ENCODE peak calls at places on chromosomes 3 and 15, in seven cellular contexts. G is HCT116, F is mesenchymal stem cell, X is heart right ventricle, C is PC-3, S is keratinocyte, D is Peyer's patch. Z is an unnamed sample.

GRCh38 chr15:87200149-87200548 is 1056.4 kb downstream of the NTRK3 start:
- DNase-seq in X (no peak), S (no peak), D (no peak), C (no peak), G (no peak), F (no peak), Z (no peak)

GRCh38 chr15:100150906-100151305 is 190.9 kb downstream of the ADAMTS17 start:
- DNase-seq in X (no peak), G (no peak), C (no peak), S (no peak), D (no peak), F (no peak), Z (no peak)

GRCh38 chr3:55163421-55163820 is 235.6 kb upstream of the LRTM1 start:
- DNase-seq in G (no peak), X (no peak), D (no peak), F (no peak), C (no peak), S (no peak), Z (no peak)

GRCh38 chr15:82081904-82082810 is 36.3 kb upstream of the MEX3B start:
- DNase-seq in S (no peak), F (peak), C (peak), X (no peak), D (no peak), G (no peak), Z (no peak)

GRCh38 chr15:85116925-85117646 is 135.4 kb downstream of the PDE8A start:
- DNase-seq in C (no peak), X (no peak), F (no peak), D (no peak), S (no peak), G (no peak), Z (no peak)

GRCh38 chr15:78672285-78673003 is 31.4 kb upstream of the CHRNB4 start:
- DNase-seq in D (no peak), G (no peak), X (no peak), S (no peak), C (no peak), F (no peak), Z (no peak)

GRCh38 chr15:69304176-69304533 is 5.4 kb downstream of the PAQR5 start:
- DNase-seq in S (no peak), D (no peak), X (no peak), F (peak), G (peak), C (peak), Z (no peak)

GRCh38 chr15:73872370-73872769 is 994 bp upstream of the TBC1D21 start:
- DNase-seq in X (no peak), D (no peak), C (peak), G (no peak), S (no peak), F (no peak), Z (no peak)

GRCh38 chr3:188299068-188299467 is 145.1 kb downstream of the LPP start:
- DNase-seq in S (no peak), C (no peak), D (no peak), X (no peak), G (no peak), F (peak), Z (no peak)

GRCh38 chr15:74316116-74316515 is 51.3 kb downstream of the CYP11A1 start:
- DNase-seq in G (no peak), X (no peak), F (no peak), C (no peak), D (no peak), S (no peak), Z (no peak)

GRCh38 chr3:100069472-100069871 is 44.8 kb downstream of the FILIP1L start:
- DNase-seq in D (no peak), G (no peak), X (no peak), S (no peak), F (no peak), C (peak), Z (no peak)

GRCh38 chr3:131315162-131315561 is 66.4 kb upstream of the NUDT16 start:
- DNase-seq in G (no peak), C (no peak), X (no peak), F (no peak), S (no peak), D (no peak), Z (no peak)

GRCh38 chr3:146156801-146157310 is 4.1 kb downstream of the PLOD2 start:
- DNase-seq in F (no peak), G (no peak), X (no peak), D (no peak), S (no peak), C (peak), Z (no peak)

GRCh38 chr3:169165196-169166159 is 498.0 kb downstream of the MECOM start:
- DNase-seq in F (no peak), D (no peak), S (no peak), G (no peak), X (no peak), C (no peak), Z (no peak)

GRCh38 chr3:64489361-64490044 is 198.3 kb downstream of the ADAMTS9 start:
- DNase-seq in C (no peak), S (no peak), X (peak), G (no peak), D (no peak), F (peak), Z (peak)

GRCh38 chr15:90219421-90220141 is 14.2 kb downstream of the CIB1 start:
- DNase-seq in C (no peak), S (no peak), X (no peak), F (peak), G (no peak), D (peak), Z (peak)

GRCh38 chr3:123651449-123652345 is 66.8 kb upstream of the HACD2 start:
- DNase-seq in S (no peak), D (no peak), C (no peak), G (no peak), X (no peak), F (no peak), Z (no peak)

GRCh38 chr15:85550283-85550682 is 169.9 kb downstream of the AKAP13 start:
- DNase-seq in X (no peak), G (no peak), C (no peak), S (no peak), F (no peak), D (no peak), Z (no peak)

GRCh38 chr15:42457445-42458442 is 33.2 kb downstream of the ZNF106 start:
- DNase-seq in F (peak), S (no peak), G (no peak), X (peak), C (no peak), D (no peak), Z (peak)

GRCh38 chr3:139546772-139547171 is 7.2 kb upstream of the RBP1 start:
- DNase-seq in F (no peak), S (no peak), C (no peak), G (no peak), D (no peak), X (no peak), Z (no peak)

GRCh38 chr3:51539291-51539891 is 872 bp downstream of the RAD54L2 start:
- DNase-seq in X (peak), G (no peak), C (peak), F (peak), D (no peak), S (no peak), Z (no peak)

GRCh38 chr15:69861331-69862171 is 236.2 kb downstream of the TLE3 start:
- DNase-seq in S (no peak), D (no peak), F (peak), G (no peak), X (no peak), C (no peak), Z (no peak)

GRCh38 chr3:138063416-138063815 is 52.0 kb downstream of the DZIP1L start:
- DNase-seq in X (no peak), D (no peak), F (no peak), S (no peak), G (no peak), C (no peak), Z (no peak)

GRCh38 chr15:77143191-77143590 is 72.3 kb upstream of the TSPAN3 start:
- DNase-seq in X (no peak), F (no peak), G (no peak), S (no peak), D (no peak), C (no peak), Z (no peak)

GRCh38 chr15:59741274-59741906 is 52.3 kb upstream of the BNIP2 start:
- DNase-seq in X (no peak), G (peak), C (peak), S (no peak), D (no peak), F (peak), Z (no peak)

DNA sequence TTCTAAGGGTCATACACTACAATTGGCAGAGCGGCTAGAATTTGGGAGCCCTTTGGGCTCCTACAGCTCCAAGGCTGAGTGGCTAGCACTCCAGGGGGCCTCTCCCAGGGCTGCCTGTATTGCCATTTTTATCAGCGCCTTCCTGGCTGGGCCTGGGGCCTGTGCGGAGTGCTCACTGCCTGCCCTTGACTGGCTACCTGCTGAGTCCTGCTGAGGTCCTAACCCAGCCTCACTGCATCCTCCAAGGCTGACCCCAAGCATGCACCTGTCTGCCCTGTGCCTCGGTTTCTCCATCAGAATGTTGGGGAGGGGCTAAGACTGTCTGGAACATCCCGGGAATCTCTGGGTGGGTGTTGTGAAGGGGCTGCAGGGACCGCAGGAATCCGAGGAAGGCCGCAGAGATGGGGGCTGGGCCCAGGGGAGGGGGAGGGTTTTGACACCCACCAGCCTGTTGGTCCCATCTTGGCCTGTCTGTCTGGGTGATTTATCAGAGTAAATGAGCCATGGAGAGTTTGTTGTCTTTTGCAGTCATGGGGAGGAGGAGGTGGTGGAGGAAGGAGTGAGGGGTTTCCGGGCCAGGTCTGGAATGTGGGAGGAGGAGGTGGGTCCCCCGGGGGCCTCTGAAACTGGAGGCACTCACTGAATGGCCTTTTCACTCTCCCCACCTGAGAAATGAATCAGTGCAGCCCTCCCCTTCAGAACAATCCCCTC is 11.3 kb downstream of the SEMA3F start:
- DNase-seq in G (no peak), C (peak), S (no peak), F (no peak), D (no peak), X (no peak), Z (no peak)
- H3K27ac ChIP-seq in G (no peak), C (peak), S (peak), F (peak), D (peak), X (peak), Z (peak)

DNA sequence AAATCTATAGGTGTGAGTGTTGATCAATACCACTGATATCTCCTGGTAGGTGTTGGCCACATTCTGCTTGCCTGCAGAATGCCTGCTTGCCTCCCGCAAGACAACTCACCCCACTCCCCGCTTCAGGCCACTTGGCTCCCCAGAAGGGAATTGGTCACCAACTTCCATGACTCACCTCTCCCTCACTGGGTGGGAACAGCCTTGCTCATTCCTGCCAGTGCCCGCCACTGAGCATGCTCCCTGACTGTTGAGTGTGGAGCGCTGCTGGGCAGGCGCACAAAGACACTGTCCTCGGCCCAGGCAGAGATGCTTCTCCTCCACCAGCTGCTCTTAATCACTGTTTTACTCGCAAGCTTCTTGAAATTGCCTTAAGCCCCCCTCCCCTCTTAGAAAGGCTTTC is 57.3 kb upstream of the PPP2R3A start:
- DNase-seq in D (no peak), S (peak), C (peak), F (no peak), G (peak), X (no peak), Z (no peak)
- H3K4me3 ChIP-seq in D (no peak), S (peak), C (peak), F (no peak), G (no peak), X (no peak), Z (no peak)

GRCh38 chr15:31349233-31350141 is 22.9 kb downstream of the KLF13 start:
- DNase-seq in S (no peak), G (no peak), C (no peak), X (no peak), D (no peak), F (no peak), Z (peak)
- H3K27ac ChIP-seq in S (no peak), G (no peak), C (no peak), X (peak), D (peak), F (no peak), Z (peak)

DNA sequence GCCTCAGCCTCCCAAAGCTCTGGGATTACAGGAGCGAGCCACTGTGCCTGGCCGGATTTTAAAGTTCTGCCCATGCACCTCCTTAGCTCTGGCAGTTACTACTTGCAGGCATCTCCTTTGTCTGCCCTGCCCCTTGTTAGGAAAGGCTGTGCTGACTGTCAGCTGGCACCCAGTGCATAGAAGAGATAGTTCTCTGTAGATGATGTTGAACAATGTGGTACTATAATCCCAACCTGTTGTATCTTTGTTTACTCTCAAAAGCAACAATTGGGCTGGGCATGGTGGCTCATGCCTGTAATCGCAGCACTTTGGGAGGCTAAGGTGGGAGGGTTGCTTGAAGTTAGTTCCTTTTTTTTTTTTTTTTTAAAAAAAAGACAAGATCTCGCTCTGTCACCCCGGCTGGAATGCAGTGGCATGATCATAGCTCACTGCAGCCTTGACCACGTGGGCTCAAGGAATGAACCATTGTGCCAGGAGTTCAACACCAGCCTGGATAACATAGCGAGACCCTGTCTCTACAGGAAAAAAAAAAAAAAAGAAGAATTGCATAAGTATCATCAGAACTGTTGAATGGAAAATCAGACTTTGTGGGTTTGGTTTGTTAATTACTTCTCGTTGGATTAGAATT is 30.6 kb downstream of the FLNB start:
- DNase-seq in F (no peak), C (peak), S (no peak), D (no peak), G (no peak), X (no peak), Z (no peak)
- H3K4me3 ChIP-seq in F (no peak), C (no peak), S (no peak), D (no peak), G (no peak), X (no peak), Z (no peak)

GRCh38 chr3:71912839-71913495 is 128.0 kb upstream of the PROK2 start:
- DNase-seq in C (no peak), S (no peak), X (no peak), D (no peak), G (no peak), F (no peak), Z (no peak)

GRCh38 chr3:71905426-71905825 is 120.5 kb upstream of the PROK2 start:
- DNase-seq in S (no peak), D (peak), F (no peak), C (no peak), X (no peak), G (no peak), Z (no peak)

GRCh38 chr3:71908001-71908400 is 123.1 kb upstream of the PROK2 start:
- DNase-seq in S (no peak), D (no peak), G (no peak), C (no peak), X (peak), F (no peak), Z (peak)

DNA sequence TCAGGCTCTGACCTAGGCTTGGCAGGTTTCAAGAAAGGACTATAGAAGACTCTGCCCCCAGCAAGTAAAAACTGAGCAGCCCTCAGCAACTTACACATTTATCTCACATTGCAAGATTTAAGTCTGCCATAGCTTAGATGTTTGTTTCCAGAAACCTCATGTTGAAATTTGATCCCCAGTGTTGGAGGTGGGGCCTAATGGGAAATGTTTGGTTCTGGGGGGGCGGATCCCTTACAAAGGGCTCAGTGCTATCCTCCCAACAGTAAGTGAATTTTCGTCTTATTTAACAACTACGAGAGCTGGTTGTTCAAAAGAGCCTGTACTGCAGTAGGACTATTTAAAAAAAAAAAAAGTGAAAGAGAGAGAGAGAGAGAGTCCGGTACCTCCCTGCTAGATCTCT is 125.2 kb upstream of the PROK2 start:
- DNase-seq in G (no peak), X (no peak), S (no peak), C (no peak), D (no peak), F (no peak), Z (no peak)
- H3K27ac ChIP-seq in G (no peak), X (no peak), S (no peak), C (no peak), D (no peak), F (no peak), Z (no peak)

GRCh38 chr3:44468572-44469520 is 8.6 kb downstream of the ZNF445 start:
- DNase-seq in X (no peak), S (no peak), C (peak), F (peak), G (peak), D (no peak), Z (no peak)
- H3K4me3 ChIP-seq in X (no peak), S (peak), C (peak), F (no peak), G (no peak), D (no peak), Z (no peak)

GRCh38 chr3:141365206-141365605 is 3.1 kb upstream of the ZBTB38 start:
- DNase-seq in S (no peak), C (no peak), X (no peak), F (no peak), G (no peak), D (no peak), Z (no peak)
- H3K27ac ChIP-seq in S (peak), C (peak), X (no peak), F (peak), G (no peak), D (no peak), Z (no peak)

GRCh38 chr3:170909129-170909903 is 879 bp upstream of the EIF5A2 start:
- DNase-seq in S (peak), X (no peak), C (peak), F (peak), D (no peak), G (no peak), Z (no peak)
- H3K4me3 ChIP-seq in S (no peak), X (no peak), C (no peak), F (no peak), D (no peak), G (no peak), Z (no peak)

DNA sequence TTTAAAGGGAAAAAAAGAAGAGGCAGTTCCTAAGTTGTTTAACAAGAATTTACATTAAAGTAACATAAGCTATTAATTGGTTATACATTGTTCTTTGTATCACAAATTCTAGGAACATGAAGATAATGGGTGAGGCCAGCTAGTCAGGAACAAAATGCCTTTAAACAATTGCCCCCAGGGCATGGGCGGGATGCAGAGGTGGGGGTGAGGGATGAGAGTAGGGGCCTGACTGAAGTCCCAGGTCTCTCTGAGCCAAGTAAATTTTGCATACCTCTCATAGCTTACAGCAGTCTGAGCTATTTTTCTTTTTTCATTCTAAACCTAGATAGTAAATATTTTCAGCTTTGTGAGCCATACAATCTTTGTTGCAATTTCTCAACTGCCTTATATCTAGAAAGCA is 77.8 kb upstream of the RNU6-1 start:
- DNase-seq in C (no peak), D (no peak), S (no peak), G (no peak), X (no peak), F (no peak), Z (no peak)
- H3K27ac ChIP-seq in C (no peak), D (no peak), S (no peak), G (no peak), X (peak), F (no peak), Z (peak)

GRCh38 chr15:63401078-63401477 is 19.4 kb upstream of the CA12 start:
- DNase-seq in C (no peak), S (no peak), G (no peak), X (no peak), D (no peak), F (no peak), Z (no peak)
- H3K4me3 ChIP-seq in C (no peak), S (no peak), G (no peak), X (no peak), D (no peak), F (no peak), Z (no peak)